ENCODE peak calls at places on chromosomes 13 and 19, in eight cellular contexts. A is endothelial cell of umbilical vein; S is CD4-positive, CD25-positive, alpha-beta regulatory T cell; D is CD8-positive, alpha-beta memory T cell; F is cardiac muscle cell; L is testis; U is heart left ventricle; Q is lung. X is an unnamed sample.

GRCh38 chr19:28130066-28130511 is 1082.9 kb downstream of the UQCRFS1 start:
- DNase-seq in F (no peak), S (no peak), L (no peak), U (no peak), A (no peak), D (no peak), Q (no peak), X (no peak)

GRCh38 chr19:15280048-15280725 is 47.9 kb upstream of the EPHX3 start:
- DNase-seq in L (no peak), D (no peak), A (no peak), F (no peak), S (no peak), U (no peak), Q (no peak), X (peak)

GRCh38 chr13:29571876-29572570 is 23.5 kb downstream of the SLC7A1 start:
- DNase-seq in F (no peak), U (no peak), A (no peak), S (no peak), D (no peak), Q (no peak), L (no peak), X (no peak)

GRCh38 chr13:113952983-113953520 is 20.8 kb downstream of the C13orf46 start:
- DNase-seq in U (no peak), Q (no peak), A (no peak), D (no peak), F (no peak), S (no peak), L (no peak), X (no peak)

GRCh38 chr13:79519252-79519651 is 38.3 kb downstream of the NDFIP2 start:
- DNase-seq in A (no peak), F (no peak), S (no peak), L (no peak), U (no peak), D (no peak), Q (no peak), X (no peak)

GRCh38 chr19:12965017-12965811 is 4.2 kb upstream of the DAND5 start:
- DNase-seq in Q (peak), D (peak), L (peak), S (peak), A (peak), F (peak), U (peak), X (peak)

GRCh38 chr19:32131037-32131436 is 214.4 kb upstream of the ZNF507 start:
- DNase-seq in S (no peak), Q (no peak), D (no peak), F (no peak), U (no peak), L (peak), A (no peak), X (no peak)

GRCh38 chr13:109939105-109939504 is 152.7 kb upstream of the IRS2 start:
- DNase-seq in S (no peak), A (no peak), Q (no peak), D (no peak), L (no peak), U (no peak), F (no peak), X (no peak)

GRCh38 chr13:49655906-49656305 is 27.6 kb downstream of the ARL11 start:
- DNase-seq in L (no peak), D (no peak), U (no peak), A (no peak), F (no peak), S (no peak), Q (no peak), X (no peak)

GRCh38 chr13:113726961-113727411 is 32.0 kb upstream of the TMEM255B start:
- DNase-seq in A (no peak), Q (no peak), U (no peak), D (no peak), S (no peak), L (no peak), F (peak), X (no peak)

GRCh38 chr13:67147257-67148218 is 82.6 kb downstream of the PCDH9 start:
- DNase-seq in S (no peak), F (peak), D (no peak), U (peak), L (no peak), A (peak), Q (no peak), X (no peak)

GRCh38 chr13:48859168-48860105 is 116.3 kb upstream of the FNDC3A start:
- DNase-seq in D (no peak), S (no peak), F (no peak), L (no peak), A (no peak), U (no peak), Q (no peak), X (peak)

GRCh38 chr13:98089826-98090225 is 53.1 kb upstream of the FARP1 start:
- DNase-seq in U (no peak), L (no peak), S (no peak), Q (no peak), D (no peak), F (no peak), A (no peak), X (no peak)

GRCh38 chr19:49772850-49773432 is 6.1 kb downstream of the AP2A1 start:
- DNase-seq in F (no peak), A (no peak), Q (no peak), D (no peak), S (no peak), U (no peak), L (no peak), X (no peak)

GRCh38 chr13:44498969-44499368 is 77.2 kb downstream of the TSC22D1 start:
- DNase-seq in U (no peak), D (no peak), F (peak), A (no peak), S (no peak), L (peak), Q (no peak), X (peak)

GRCh38 chr13:106887686-106888085 is 319.7 kb upstream of the ARGLU1 start:
- DNase-seq in S (no peak), A (no peak), Q (no peak), F (no peak), U (no peak), D (no peak), L (no peak), X (no peak)

GRCh38 chr19:4914736-4915501 is 5.6 kb downstream of the UHRF1 start:
- DNase-seq in Q (peak), A (peak), F (peak), U (no peak), D (peak), L (peak), S (peak), X (peak)

GRCh38 chr13:63551731-63552130 is 2136.1 kb upstream of the PCDH20 start:
- DNase-seq in U (no peak), S (no peak), L (no peak), F (no peak), A (no peak), D (no peak), Q (no peak), X (peak)

GRCh38 chr19:6221220-6221877 is 58.4 kb downstream of the MLLT1 start:
- DNase-seq in S (no peak), L (no peak), A (no peak), F (no peak), U (no peak), D (no peak), Q (no peak), X (no peak)

GRCh38 chr13:48853381-48854102 is 122.2 kb upstream of the FNDC3A start:
- DNase-seq in S (no peak), D (no peak), F (peak), Q (no peak), U (no peak), A (peak), L (no peak), X (peak)

GRCh38 chr13:112891477-112892401 is 77.3 kb upstream of the MCF2L start:
- DNase-seq in L (no peak), D (no peak), Q (no peak), F (no peak), A (no peak), S (no peak), U (no peak), X (no peak)

GRCh38 chr19:49987159-49987698 is 26.3 kb upstream of the SIGLEC11 start:
- DNase-seq in D (peak), Q (peak), F (peak), L (peak), U (peak), S (peak), A (peak), X (peak)

GRCh38 chr13:46103037-46103436 is 1.8 kb downstream of the CPB2 start:
- DNase-seq in Q (no peak), S (no peak), L (no peak), A (no peak), U (no peak), F (no peak), D (no peak), X (no peak)

GRCh38 chr13:66899955-66900354 is 330.2 kb downstream of the PCDH9 start:
- DNase-seq in S (no peak), Q (no peak), D (no peak), A (no peak), L (no peak), F (peak), U (no peak), X (no peak)

GRCh38 chr19:43447655-43448054 is 17.8 kb downstream of the LYPD3 start:
- DNase-seq in D (no peak), F (no peak), S (no peak), L (no peak), Q (no peak), U (no peak), A (no peak), X (no peak)

GRCh38 chr19:36771275-36772231 is 1.1 kb downstream of the ZNF850 start:
- DNase-seq in Q (peak), A (peak), L (peak), S (no peak), D (no peak), F (peak), U (peak), X (peak)

GRCh38 chr19:35216833-35217707 is 11.5 kb downstream of the FAM187B start:
- DNase-seq in S (peak), L (peak), A (no peak), D (peak), U (peak), Q (no peak), F (no peak), X (peak)

GRCh38 chr19:12636631-12637030 is 25.9 kb downstream of the ZNF791 start:
- DNase-seq in U (no peak), A (no peak), F (no peak), D (no peak), Q (no peak), L (no peak), S (no peak), X (peak)

GRCh38 chr19:7159105-7159933 is 89.8 kb downstream of the ZNF557 start:
- DNase-seq in F (peak), L (peak), A (no peak), S (no peak), D (no peak), U (peak), Q (no peak), X (peak)

GRCh38 chr13:50387124-50387581 is 371.9 kb downstream of the KCNRG start:
- DNase-seq in U (peak), F (no peak), A (no peak), L (peak), D (no peak), S (peak), Q (peak), X (peak)

GRCh38 chr13:110798595-110798994 is 85.1 kb downstream of the ING1 start:
- DNase-seq in S (no peak), Q (no peak), D (no peak), A (no peak), L (no peak), F (no peak), U (no peak), X (no peak)

DNA sequence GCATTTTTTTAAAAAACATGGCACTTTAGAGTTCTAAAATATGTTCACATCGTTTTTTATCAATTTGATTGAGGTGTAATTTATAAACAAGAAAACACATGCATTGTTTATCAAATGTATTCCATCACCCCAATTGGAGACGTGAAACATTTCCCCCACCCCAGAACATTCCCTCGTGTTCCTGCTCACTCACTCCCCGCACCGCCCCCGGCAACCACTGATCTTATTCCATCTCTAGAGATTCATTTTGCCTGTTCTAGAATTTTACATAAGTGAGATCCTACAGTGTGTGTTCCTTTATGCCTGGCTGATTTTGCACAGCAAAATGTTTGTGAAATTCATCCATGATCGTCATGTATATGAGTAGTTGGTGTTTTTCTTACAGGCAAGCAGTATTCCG is 50.5 kb upstream of the KCTD15 start:
- DNase-seq in F (no peak), Q (no peak), A (no peak), L (no peak), U (no peak), S (no peak), D (no peak), X (no peak)
- H3K27ac ChIP-seq in F (no peak), Q (no peak), A (no peak), L (no peak), U (no peak), S (no peak), D (no peak), X (no peak)

DNA sequence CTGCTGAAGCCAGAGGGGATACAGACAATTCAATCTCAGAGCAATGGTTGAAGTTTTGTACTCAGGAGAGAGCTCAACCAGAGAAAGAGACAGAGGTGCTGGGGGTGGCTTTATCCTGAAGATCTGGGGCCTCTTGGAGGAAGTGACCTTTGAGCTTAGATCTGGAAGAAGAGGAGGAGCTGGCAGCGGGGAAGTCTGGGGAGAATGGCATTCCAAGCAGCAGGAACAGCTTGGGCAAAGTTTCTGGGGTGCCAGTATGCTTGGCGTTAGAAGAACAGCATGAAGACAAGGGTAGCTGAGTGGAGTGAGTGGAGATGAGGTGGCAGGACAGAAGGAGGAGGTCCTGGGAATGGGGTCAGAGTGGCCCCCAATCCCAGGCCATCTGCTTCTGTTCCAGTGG is 11.3 kb downstream of the MAST3 start:
- DNase-seq in A (no peak), F (no peak), D (no peak), Q (no peak), U (no peak), S (no peak), L (no peak), X (no peak)
- H3K27ac ChIP-seq in A (no peak), F (no peak), D (peak), Q (no peak), U (no peak), S (peak), L (no peak), X (no peak)

DNA sequence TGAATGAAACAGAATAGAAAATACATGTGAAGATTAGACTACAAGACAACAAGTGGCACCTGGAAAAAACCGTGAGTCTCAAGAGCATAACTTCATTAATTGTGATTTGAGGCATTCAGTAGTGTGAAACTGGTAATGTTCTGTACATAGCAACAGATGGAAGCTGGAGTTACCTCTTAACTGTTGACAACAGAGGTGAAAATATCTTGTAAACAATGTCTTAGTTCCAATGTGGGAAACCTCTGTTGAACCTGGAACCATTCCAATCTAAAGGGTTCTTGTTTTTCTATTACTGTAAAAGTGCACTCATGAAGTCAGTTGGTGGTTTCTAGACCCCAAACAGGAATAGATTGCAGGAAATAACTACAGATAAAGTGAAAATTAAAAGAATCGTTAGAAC is 728.4 kb downstream of the SLITRK1 start:
- DNase-seq in A (no peak), S (no peak), L (no peak), F (peak), Q (no peak), U (no peak), D (no peak), X (no peak)
- H3K27ac ChIP-seq in A (no peak), S (no peak), L (no peak), F (no peak), Q (no peak), U (no peak), D (no peak), X (no peak)

DNA sequence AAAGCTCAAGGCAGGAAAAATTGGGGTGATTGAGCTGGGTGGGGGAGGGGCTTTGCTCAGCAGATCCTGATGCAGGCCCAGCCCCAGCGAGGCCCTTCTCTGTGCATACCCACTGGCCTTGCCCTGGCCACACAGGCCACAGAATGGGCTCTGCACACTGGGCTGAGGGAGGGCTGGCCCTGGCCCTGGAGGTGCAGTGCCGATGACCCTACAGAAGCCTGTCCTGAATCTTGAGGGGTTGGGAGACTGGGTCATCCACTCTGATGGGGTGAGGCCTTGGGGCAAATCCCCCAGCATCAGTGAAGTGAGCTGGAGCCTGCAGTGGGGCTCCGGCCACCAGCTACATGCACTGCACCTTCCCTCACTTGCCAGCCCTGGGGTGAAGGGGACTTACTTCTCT is 153.1 kb downstream of the URI1 start:
- DNase-seq in S (no peak), Q (no peak), F (no peak), U (no peak), D (no peak), A (no peak), L (no peak), X (no peak)
- H3K27ac ChIP-seq in S (no peak), Q (no peak), F (no peak), U (no peak), D (no peak), A (no peak), L (no peak), X (no peak)

GRCh38 chr13:25881136-25881926 is 170.5 kb downstream of the SHISA2 start:
- DNase-seq in A (no peak), U (no peak), L (no peak), Q (no peak), F (peak), D (peak), S (no peak), X (no peak)
- H3K27ac ChIP-seq in A (no peak), U (no peak), L (no peak), Q (no peak), F (no peak), D (no peak), S (no peak), X (no peak)

GRCh38 chr19:1416014-1416841 is 8.8 kb downstream of the DAZAP1 start:
- DNase-seq in L (no peak), A (no peak), Q (no peak), S (no peak), D (no peak), F (no peak), U (no peak), X (peak)
- H3K27ac ChIP-seq in L (peak), A (peak), Q (peak), S (peak), D (no peak), F (peak), U (peak), X (peak)

GRCh38 chr13:32829269-32829668 is 187.0 kb upstream of the KL start:
- DNase-seq in D (no peak), Q (no peak), L (no peak), F (no peak), U (no peak), S (no peak), A (no peak), X (no peak)
- H3K27ac ChIP-seq in D (no peak), Q (no peak), L (no peak), F (no peak), U (no peak), S (no peak), A (no peak), X (peak)

GRCh38 chr19:45816236-45817009 is 1.3 kb upstream of the RSPH6A start:
- DNase-seq in F (no peak), U (no peak), L (no peak), A (no peak), Q (no peak), S (no peak), D (no peak), X (no peak)
- H3K27ac ChIP-seq in F (peak), U (no peak), L (no peak), A (no peak), Q (no peak), S (no peak), D (no peak), X (peak)